ENCODE peak calls at places on chromosomes 2 and 18, in four cellular contexts. S is nephron progenitor cell, J is CD14-positive monocyte, T is neural progenitor cell. A is an unnamed sample.

GRCh38 chr18:57275111-57275510 is 77.2 kb upstream of the ST8SIA3 start:
- DNase-seq in S (no peak), J (no peak), T (no peak), A (no peak)

GRCh38 chr18:46276736-46277135 is 172.6 kb downstream of the HAUS1 start:
- DNase-seq in S (no peak), J (no peak), T (no peak), A (no peak)

GRCh38 chr18:6024740-6025139 is 129.4 kb upstream of the TMEM200C start:
- DNase-seq in S (no peak), J (no peak), T (no peak), A (no peak)

GRCh38 chr2:156489750-156490466 is 53.7 kb downstream of the GPD2 start:
- DNase-seq in S (no peak), J (no peak), T (no peak), A (no peak)

GRCh38 chr2:98478088-98478551 is 33.5 kb downstream of the INPP4A start:
- DNase-seq in S (no peak), J (no peak), T (no peak), A (no peak)

GRCh38 chr18:40088130-40088529 is 1866.9 kb upstream of the PIK3C3 start:
- DNase-seq in S (no peak), J (no peak), T (no peak), A (no peak)

GRCh38 chr18:13451661-13452447 is 233.3 kb downstream of the LDLRAD4 start:
- DNase-seq in S (no peak), J (no peak), T (peak), A (no peak)

GRCh38 chr2:161238559-161239415 is 69.4 kb upstream of the PSMD14 start:
- DNase-seq in S (peak), J (no peak), T (peak), A (peak)

GRCh38 chr18:72107647-72108046 is 436.5 kb downstream of the CBLN2 start:
- DNase-seq in S (no peak), J (no peak), T (peak), A (no peak)

GRCh38 chr2:106104332-106105062 is 89.6 kb downstream of the UXS1 start:
- DNase-seq in S (peak), J (no peak), T (peak), A (peak)

GRCh38 chr2:191220671-191221070 is 24.5 kb upstream of the MYO1B start:
- DNase-seq in S (no peak), J (no peak), T (no peak), A (no peak)

GRCh38 chr2:191221666-191222065 is 23.5 kb upstream of the MYO1B start:
- DNase-seq in S (no peak), J (no peak), T (no peak), A (no peak)

GRCh38 chr2:191225126-191225525 is 20.1 kb upstream of the MYO1B start:
- DNase-seq in S (no peak), J (no peak), T (no peak), A (no peak)

GRCh38 chr2:191222507-191222906 is 22.7 kb upstream of the MYO1B start:
- DNase-seq in S (no peak), J (no peak), T (no peak), A (no peak)

DNA sequence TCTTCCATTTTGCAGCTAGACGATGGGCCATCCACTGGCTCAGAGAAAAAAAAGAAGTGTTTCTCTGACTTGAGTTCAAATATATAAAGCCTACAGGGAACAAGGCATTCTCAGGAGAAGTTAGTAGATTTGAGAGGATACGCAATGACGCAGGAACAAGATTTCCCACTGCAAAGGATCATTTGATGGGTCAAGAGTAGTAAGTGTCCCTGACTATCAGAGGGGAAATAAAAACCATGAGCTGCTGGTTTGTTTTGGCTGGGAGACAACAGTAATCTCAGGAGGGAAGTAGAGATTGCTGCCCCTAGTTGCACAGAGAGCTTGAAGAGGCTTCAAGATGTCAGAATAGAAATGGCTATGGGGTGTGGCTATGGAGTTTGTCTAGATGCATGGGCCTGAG is 22.3 kb upstream of the MYO1B start:
- DNase-seq in S (no peak), J (no peak), T (no peak), A (no peak)
- TF ChIP-seq CTCF in S (no peak), J (no peak), T (no peak), A (no peak)

DNA sequence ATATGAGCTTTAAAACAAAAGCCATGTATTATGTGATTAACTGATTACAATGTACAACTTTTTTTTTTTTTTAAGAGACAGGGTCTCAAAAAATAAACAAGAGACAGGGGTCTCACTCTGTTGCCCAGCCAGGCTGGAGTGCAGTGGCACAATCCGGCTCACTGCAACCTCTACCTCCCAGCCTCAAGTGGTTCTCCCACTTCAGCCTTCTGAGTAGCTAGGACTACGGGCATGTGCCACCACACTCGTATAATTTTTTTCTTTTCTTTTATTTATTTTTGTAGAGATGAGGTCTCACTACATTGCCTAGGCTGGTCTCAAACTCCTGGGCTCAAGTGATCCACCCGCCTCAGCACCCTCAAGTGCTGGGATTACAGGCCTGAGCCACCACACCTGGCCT is 103.1 kb downstream of the ATAD2B start:
- DNase-seq in S (no peak), J (no peak), T (no peak), A (no peak)
- TF ChIP-seq CTCF in S (no peak), J (no peak), T (no peak), A (no peak)

GRCh38 chr2:189592353-189592984 is 11.9 kb upstream of the SLC40A1 start:
- DNase-seq in S (no peak), J (no peak), T (no peak), A (no peak)
- TF ChIP-seq CTCF in S (no peak), J (no peak), T (no peak), A (no peak)

DNA sequence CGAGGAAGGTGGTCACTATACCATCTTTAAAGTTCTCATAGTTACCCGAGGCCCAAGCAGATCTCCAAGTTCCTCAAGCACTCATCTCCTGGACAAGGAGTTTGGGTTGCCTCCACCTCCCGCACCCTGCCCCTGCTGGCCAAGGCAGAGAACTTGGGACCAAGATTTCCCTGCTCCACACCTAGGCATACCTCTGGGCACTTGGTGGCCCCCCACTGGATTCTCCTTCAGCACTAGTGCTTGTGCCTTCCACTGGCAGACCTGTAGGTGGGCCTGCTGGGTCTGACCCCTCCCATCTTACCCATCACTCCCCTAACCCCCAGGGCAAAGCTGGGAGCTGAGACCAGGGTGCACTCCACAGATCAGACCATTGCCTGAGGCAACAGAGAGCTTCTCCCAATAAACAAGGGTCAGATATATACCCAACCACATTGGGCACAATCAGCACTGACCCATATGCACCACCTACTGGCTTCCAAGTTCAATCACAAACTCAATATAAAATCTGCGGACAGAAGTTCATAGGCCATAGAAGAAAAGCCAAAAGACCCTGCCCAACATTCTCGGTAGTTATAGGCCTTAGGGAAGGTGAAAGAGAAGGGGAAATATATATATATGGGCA is 244.2 kb downstream of the EXOC6B start:
- DNase-seq in S (no peak), J (no peak), T (peak), A (peak)
- TF ChIP-seq CTCF in S (no peak), J (no peak), T (peak), A (no peak)

GRCh38 chr18:36083729-36084128 is 16.4 kb upstream of the RPRD1A start:
- DNase-seq in S (no peak), J (no peak), T (no peak), A (no peak)
- TF ChIP-seq CTCF in S (no peak), J (no peak), T (no peak), A (no peak)